ENCODE peak calls at places on chromosome 12, in seven cellular contexts. F, T, N, R, O, D and G are unnamed samples.

GRCh38 chr12:75702477-75703093 is 191.2 kb upstream of the KRR1 start:
- DNase-seq in R (no peak), O (no peak), D (no peak), F (no peak), T (no peak), N (no peak), G (no peak)

GRCh38 chr12:115396567-115396966 is 712.6 kb upstream of the TBX3 start:
- DNase-seq in N (no peak), R (no peak), D (no peak), T (no peak), F (no peak), O (no peak), G (no peak)

GRCh38 chr12:15726757-15727112 is 62.5 kb downstream of the EPS8 start:
- DNase-seq in T (no peak), R (no peak), N (no peak), O (no peak), D (no peak), F (no peak), G (no peak)

GRCh38 chr12:25495336-25496097 is 57.6 kb downstream of the LMNTD1 start:
- DNase-seq in T (no peak), F (no peak), D (peak; percentile 57), R (peak; percentile 43), O (peak; percentile 91), N (no peak), G (no peak)

GRCh38 chr12:76518699-76519098 is 40.9 kb downstream of the OSBPL8 start:
- DNase-seq in F (no peak), O (no peak), R (no peak), T (no peak), D (no peak), N (no peak), G (no peak)

GRCh38 chr12:106506691-106507090 is 76.1 kb upstream of the RFX4 start:
- DNase-seq in D (no peak), N (no peak), T (no peak), F (no peak), O (no peak), R (no peak), G (no peak)

GRCh38 chr12:122021193-122021821 is 377 bp upstream of the BCL7A start:
- DNase-seq in F (peak; percentile 40), D (no peak), R (no peak), T (peak; percentile 29), O (peak; percentile 65), N (no peak), G (no peak)

GRCh38 chr12:29200586-29200985 is 51.5 kb downstream of the FAR2 start:
- DNase-seq in D (no peak), T (no peak), R (no peak), F (no peak), N (no peak), O (no peak), G (no peak)

GRCh38 chr12:55653031-55653430 is 16.3 kb downstream of the OR10P1 start:
- DNase-seq in R (no peak), D (no peak), O (no peak), N (no peak), F (no peak), T (no peak), G (no peak)

GRCh38 chr12:27680638-27681037 is 15.6 kb upstream of the REP15 start:
- DNase-seq in F (no peak), T (no peak), N (no peak), O (no peak), D (no peak), R (no peak), G (no peak)

GRCh38 chr12:18753481-18754117 is 15.7 kb downstream of the CAPZA3 start:
- DNase-seq in R (no peak), O (peak; percentile 7), F (no peak), D (no peak), T (no peak), N (no peak), G (no peak)

GRCh38 chr12:42255221-42255874 is 17.3 kb upstream of the YAF2 start:
- DNase-seq in O (no peak), N (no peak), F (no peak), D (no peak), R (no peak), T (no peak), G (no peak)

GRCh38 chr12:123995023-123995422 is 22.0 kb downstream of the ZNF664 start:
- DNase-seq in R (peak; percentile 32), D (no peak), O (peak; percentile 65), N (no peak), T (no peak), F (no peak), G (no peak)

GRCh38 chr12:10559241-10559640 is 53.6 kb downstream of the EIF2S3B start:
- DNase-seq in N (no peak), O (no peak), F (no peak), D (no peak), T (no peak), R (no peak), G (no peak)

GRCh38 chr12:49623142-49623899 is at the start of gene PRPF40B:
- DNase-seq in F (peak; percentile 89), D (peak; percentile 30), O (peak; percentile 92), R (no peak), T (peak; percentile 84), N (peak; percentile 92), G (no peak)

GRCh38 chr12:46384451-46385301 is 12.1 kb upstream of the SLC38A2 start:
- DNase-seq in N (no peak), T (no peak), R (no peak), F (no peak), D (no peak), O (no peak), G (no peak)

GRCh38 chr12:21607701-21608100 is 3.1 kb upstream of the GYS2 start:
- DNase-seq in O (peak; percentile 17), T (no peak), D (no peak), F (no peak), R (peak; percentile 7), N (no peak), G (no peak)

GRCh38 chr12:10235761-10236631 is 23.3 kb downstream of the GABARAPL1 start:
- DNase-seq in F (no peak), T (no peak), N (peak; percentile 60), R (no peak), O (peak; percentile 73), D (no peak), G (no peak)

GRCh38 chr12:54981796-54982195 is 2.8 kb downstream of the TESPA1 start:
- DNase-seq in R (no peak), T (no peak), N (no peak), O (no peak), D (no peak), F (no peak), G (no peak)

GRCh38 chr12:106446429-106447092 is 89.0 kb downstream of the POLR3B start:
- DNase-seq in T (no peak), R (no peak), O (no peak), D (no peak), F (no peak), N (no peak), G (no peak)

GRCh38 chr12:80776706-80777105 is 60.0 kb downstream of the MYF5 start:
- DNase-seq in D (no peak), R (no peak), N (no peak), T (no peak), O (no peak), F (no peak), G (no peak)

GRCh38 chr12:88472248-88472647 is 108.0 kb downstream of the KITLG start:
- DNase-seq in T (no peak), D (no peak), R (no peak), F (no peak), O (peak; percentile 65), N (no peak), G (no peak)

DNA sequence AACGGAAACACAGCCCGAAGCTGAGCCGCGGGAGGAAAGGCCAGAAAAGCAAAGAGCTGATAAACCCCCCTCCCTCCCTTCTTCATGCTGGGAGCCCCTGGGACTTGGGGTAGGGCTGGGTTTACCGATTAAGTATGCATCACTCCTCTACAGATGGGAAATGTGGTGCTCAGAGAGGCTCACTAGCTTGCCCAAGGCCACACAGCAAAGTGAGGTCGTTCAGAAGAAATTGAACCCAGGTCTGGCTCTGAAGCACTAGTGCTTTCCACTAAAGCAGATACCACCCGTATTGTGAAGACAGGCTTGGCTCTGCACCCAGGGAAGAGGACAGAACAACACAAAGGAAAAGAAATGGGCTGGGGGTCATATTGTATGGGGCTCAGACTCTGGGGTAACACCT is 128.9 kb downstream of the GLT1D1 start:
- DNase-seq in O (no peak), F (no peak), R (no peak), N (no peak), T (no peak), D (no peak), G (no peak)
- H3K4me3 ChIP-seq in O (no peak overlapping the region), F (no peak overlapping the region), R (no peak overlapping the region), N (no peak overlapping the region), T (no peak overlapping the region), D (no peak overlapping the region), G (no peak overlapping the region)

GRCh38 chr12:53480425-53481107 is 18.7 kb downstream of the MAP3K12 start:
- DNase-seq in T (no peak), N (no peak), R (no peak), O (no peak), F (no peak), D (no peak), G (no peak)

GRCh38 chr12:53483225-53483978 is 15.9 kb downstream of the MAP3K12 start:
- DNase-seq in N (peak; percentile 33), O (no peak), D (no peak), T (no peak), R (no peak), F (peak; percentile 46), G (no peak)

GRCh38 chr12:53482626-53483165 is 16.6 kb downstream of the MAP3K12 start:
- DNase-seq in N (no peak), R (no peak), F (no peak), O (no peak), D (no peak), T (no peak), G (no peak)

GRCh38 chr12:53481108-53481442 is 18.2 kb downstream of the MAP3K12 start:
- DNase-seq in F (no peak), N (no peak), O (no peak), T (no peak), R (no peak), D (no peak), G (no peak)

GRCh38 chr12:53481957-53482586 is 17.2 kb downstream of the MAP3K12 start:
- DNase-seq in R (no peak), D (no peak), F (no peak), N (peak; percentile 54), T (no peak), O (no peak), G (no peak)
- TF ChIP-seq CTCF in R (no peak), D (peak; percentile 31), F (no peak), N (peak; percentile 18), T (no peak), O (peak; percentile 11), G (no peak)

DNA sequence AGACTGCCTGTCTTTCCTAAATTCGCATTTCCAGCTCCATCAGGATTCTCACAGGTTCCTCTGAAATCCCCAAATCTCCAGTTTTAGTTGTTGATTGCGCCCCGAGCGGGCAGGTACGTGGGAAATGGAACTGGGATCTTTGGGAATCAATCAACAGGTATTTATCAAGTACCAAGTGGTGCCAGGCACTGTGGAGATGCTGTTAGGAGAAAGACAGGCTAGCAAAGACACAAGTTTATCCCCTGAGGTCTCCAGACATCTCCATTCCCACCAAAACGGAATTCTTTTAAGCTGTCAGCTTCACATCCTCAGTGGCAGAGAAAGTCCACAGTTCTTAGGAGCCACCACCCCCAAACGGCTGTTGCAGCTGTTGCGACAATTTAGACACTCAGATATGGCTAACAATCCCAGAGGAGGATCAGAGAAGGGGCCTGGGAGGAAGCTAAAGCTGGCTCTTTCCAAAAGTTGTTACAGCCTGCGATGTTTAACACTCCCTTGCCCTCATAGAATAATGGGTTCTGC is 1.8 kb upstream of the ATP5MC2 start:
- DNase-seq in F (no peak), D (no peak), R (no peak), N (no peak), T (no peak), O (peak; percentile 37), G (no peak)
- H3K4me3 ChIP-seq in F (peak overlapping the region; percentile 57), D (peak overlapping the region; percentile 13), R (peak overlapping the region; percentile 19), N (no peak overlapping the region), T (peak overlapping the region; percentile 39), O (peak overlapping the region; percentile 33), G (no peak overlapping the region)

GRCh38 chr12:111268738-111269572 is 99.9 kb downstream of the PHETA1 start:
- DNase-seq in N (peak; percentile 30), R (no peak), D (no peak), O (peak; percentile 12), F (no peak), T (no peak), G (no peak)
- TF ChIP-seq CTCF in N (peak; percentile 53), R (peak; percentile 53), D (peak; percentile 40), O (peak; percentile 35), F (peak; percentile 39), T (no peak), G (peak; percentile 35)